ENCODE peak calls at places on chromosomes 12 and 14, in ten cellular contexts. W, A, U, I, E, H, K, P, M and C are unnamed samples.

GRCh38 chr14:35385042-35385839 is 19.3 kb downstream of the NFKBIA start:
- DNase-seq in U (no peak), K (no peak), E (peak; percentile 92), I (no peak), M (peak; percentile 91), H (peak; percentile 96), P (peak; percentile 46), W (no peak), A (peak; percentile 93), C (no peak)

GRCh38 chr12:67773896-67774295 is 125.4 kb downstream of the DYRK2 start:
- DNase-seq in M (no peak), P (no peak), K (no peak), I (no peak), H (peak; percentile 81), W (no peak), E (peak; percentile 30), A (peak; percentile 59), U (no peak), C (no peak)

GRCh38 chr12:11719678-11720099 is 70.2 kb downstream of the ETV6 start:
- DNase-seq in P (no peak), K (no peak), E (peak; percentile 95), A (peak; percentile 94), I (no peak), M (no peak), H (peak; percentile 48), W (peak; percentile 85), U (no peak), C (no peak)

GRCh38 chr12:12800406-12801180 is 12.6 kb upstream of the DDX47 start:
- DNase-seq in P (no peak), U (no peak), H (no peak), E (peak; percentile 71), W (no peak), K (no peak), M (no peak), A (peak; percentile 16), I (no peak), C (no peak)

GRCh38 chr12:111529424-111530368 is 69.4 kb downstream of the ATXN2 start:
- DNase-seq in P (no peak), I (no peak), H (no peak), K (peak; percentile 33), W (peak; percentile 83), E (peak; percentile 76), U (peak; percentile 37), M (peak; percentile 32), A (peak; percentile 61), C (peak; percentile 49)

GRCh38 chr14:76647699-76648298 is 113.5 kb upstream of the VASH1 start:
- DNase-seq in A (peak; percentile 52), M (peak; percentile 52), W (peak; percentile 72), I (no peak), E (peak; percentile 64), H (no peak), P (no peak), K (no peak), U (no peak), C (no peak)

GRCh38 chr14:23398348-23398747 is 9.7 kb downstream of the MYH6 start:
- DNase-seq in I (no peak), P (no peak), E (no peak), H (no peak), M (peak; percentile 54), A (no peak), K (no peak), W (no peak), U (no peak), C (no peak)

GRCh38 chr12:57148469-57149308 is 1.3 kb upstream of the LRP1-AS start:
- DNase-seq in U (no peak), H (peak; percentile 44), K (no peak), I (no peak), A (no peak), E (peak; percentile 89), P (no peak), W (no peak), M (no peak), C (no peak)

GRCh38 chr12:93322784-93323183 is 54.9 kb upstream of the NUDT4 start:
- DNase-seq in E (peak; percentile 73), U (no peak), K (no peak), A (peak; percentile 22), P (no peak), I (no peak), M (no peak), W (no peak), H (no peak), C (no peak)

GRCh38 chr14:52325126-52325525 is 11.0 kb downstream of the PTGER2 start:
- DNase-seq in E (no peak), W (peak; percentile 75), A (peak; percentile 71), U (no peak), M (no peak), K (no peak), I (no peak), P (no peak), H (no peak), C (no peak)

GRCh38 chr14:44782775-44783238 is 178.9 kb downstream of the KLHL28 start:
- DNase-seq in P (no peak), E (no peak), I (no peak), H (no peak), U (no peak), K (no peak), W (no peak), A (peak; percentile 70), M (no peak), C (no peak)

GRCh38 chr12:54658306-54659264 is 10.4 kb upstream of the DCD start:
- DNase-seq in H (no peak), M (no peak), E (peak; percentile 40), A (no peak), K (peak; percentile 9), I (no peak), U (peak; percentile 9), W (peak; percentile 70), P (no peak), C (peak; percentile 50)

GRCh38 chr14:60807971-60808370 is 73.4 kb downstream of the MNAT1 start:
- DNase-seq in M (no peak), E (no peak), P (no peak), W (no peak), U (no peak), K (no peak), I (no peak), A (no peak), H (no peak), C (no peak)

GRCh38 chr12:3084742-3085141 is 7.6 kb downstream of the TSPAN9 start:
- DNase-seq in H (no peak), P (no peak), M (no peak), I (no peak), A (no peak), K (no peak), U (no peak), W (no peak), E (no peak), C (no peak)

GRCh38 chr14:34051966-34052657 is 101.2 kb upstream of the EGLN3 start:
- DNase-seq in M (no peak), W (no peak), A (peak; percentile 85), E (peak; percentile 58), H (no peak), K (no peak), U (no peak), P (no peak), I (no peak), C (no peak)

GRCh38 chr14:28635387-28635786 is 131.2 kb upstream of the FOXG1 start:
- DNase-seq in W (peak; percentile 56), M (peak; percentile 20), K (no peak), H (no peak), E (peak; percentile 42), I (no peak), P (no peak), A (peak; percentile 72), U (no peak), C (no peak)

GRCh38 chr12:74393265-74393664 is 144.4 kb upstream of the ATXN7L3B start:
- DNase-seq in A (no peak), W (no peak), P (no peak), K (no peak), H (no peak), U (no peak), E (no peak), M (no peak), I (no peak), C (no peak)

GRCh38 chr12:121114019-121114639 is 18.5 kb upstream of the P2RX7 start:
- DNase-seq in A (no peak), P (no peak), K (no peak), W (no peak), H (no peak), M (no peak), E (no peak), I (no peak), U (no peak), C (no peak)

GRCh38 chr12:12399161-12399560 is 42.3 kb downstream of the BORCS5 start:
- DNase-seq in K (no peak), E (no peak), M (no peak), I (no peak), W (no peak), H (no peak), P (no peak), U (no peak), A (no peak), C (no peak)

GRCh38 chr12:111450676-111451075 is 45.0 kb downstream of the SH2B3 start:
- DNase-seq in I (peak; percentile 6), A (no peak), W (no peak), K (no peak), U (no peak), H (no peak), M (no peak), E (peak; percentile 8), P (no peak), C (no peak)

GRCh38 chr14:79638647-79639266 is 572.5 kb downstream of the DIO2 start:
- DNase-seq in H (no peak), W (no peak), K (no peak), I (no peak), U (no peak), A (no peak), E (no peak), M (no peak), P (no peak), C (no peak)

GRCh38 chr12:130425698-130426245 is 88.1 kb downstream of the PIWIL1 start:
- DNase-seq in W (no peak), U (no peak), E (no peak), M (no peak), H (no peak), K (no peak), A (no peak), P (no peak), I (no peak), C (no peak)

GRCh38 chr12:95506707-95507523 is 33.0 kb downstream of the METAP2 start:
- DNase-seq in K (no peak), A (no peak), P (no peak), W (no peak), H (no peak), I (no peak), E (peak; percentile 28), U (no peak), M (no peak), C (no peak)

GRCh38 chr14:103552811-103553210 is 9.6 kb downstream of the BAG5 start:
- DNase-seq in P (no peak), H (no peak), E (no peak), A (no peak), U (no peak), K (no peak), W (no peak), M (no peak), I (no peak), C (no peak)

GRCh38 chr12:53365245-53365904 is 14.6 kb upstream of the SP1 start:
- DNase-seq in I (no peak), E (peak; percentile 59), A (no peak), P (no peak), M (no peak), H (no peak), U (no peak), K (no peak), W (peak; percentile 13), C (no peak)

GRCh38 chr14:90630407-90630806 is 185.8 kb downstream of the TTC7B start:
- DNase-seq in E (no peak), K (no peak), U (no peak), W (peak; percentile 91), M (no peak), I (no peak), A (no peak), P (no peak), H (no peak), C (no peak)

GRCh38 chr12:24270464-24270863 is 321.0 kb upstream of the SOX5 start:
- DNase-seq in M (no peak), U (no peak), W (no peak), K (no peak), H (no peak), P (no peak), A (no peak), I (no peak), E (no peak), C (no peak)

GRCh38 chr14:29548948-29549370 is 378.7 kb downstream of the PRKD1 start:
- DNase-seq in E (peak; percentile 80), W (peak; percentile 57), I (no peak), P (no peak), A (peak; percentile 76), U (no peak), M (peak; percentile 81), K (no peak), H (no peak), C (no peak)